ENCODE peak calls at places on chromosomes 13 and 19, in eight cellular contexts. One of them, this sample, is unnamed.

GRCh38 chr19:44905437-44906160 is at the start of gene APOE:
- DNase-seq in activated CD4-positive, alpha-beta T cell treated with anti-CD3 and anti-CD28 coated beads, Interleukin-2, amount 50 U/mL, for 1 hour: no peak
- DNase-seq in Calu3: no peak
- DNase-seq in AG08396: no peak
- DNase-seq in GM23248: peak
- DNase-seq in K562: peak
- DNase-seq in brain microvascular endothelial cell: no peak
- DNase-seq in astrocyte: no peak
- DNase-seq in this sample: no peak

GRCh38 chr19:18672606-18673337 is 10.7 kb upstream of the CRTC1 start:
- DNase-seq in GM23248: peak
- DNase-seq in K562: peak
- DNase-seq in AG08396: no peak
- DNase-seq in astrocyte: peak
- DNase-seq in Calu3: no peak
- DNase-seq in brain microvascular endothelial cell: no peak
- DNase-seq in activated CD4-positive, alpha-beta T cell treated with anti-CD3 and anti-CD28 coated beads, Interleukin-2, amount 50 U/mL, for 1 hour: no peak
- DNase-seq in this sample: no peak

GRCh38 chr13:23609414-23610186 is 39.4 kb downstream of the TNFRSF19 start:
- DNase-seq in K562: no peak
- DNase-seq in GM23248: peak
- DNase-seq in astrocyte: peak
- DNase-seq in AG08396: peak
- DNase-seq in Calu3: no peak
- DNase-seq in activated CD4-positive, alpha-beta T cell treated with anti-CD3 and anti-CD28 coated beads, Interleukin-2, amount 50 U/mL, for 1 hour: no peak
- DNase-seq in brain microvascular endothelial cell: peak
- DNase-seq in this sample: no peak

GRCh38 chr13:21324793-21325192 is 134.3 kb downstream of the ZDHHC20 start:
- DNase-seq in brain microvascular endothelial cell: no peak
- DNase-seq in Calu3: no peak
- DNase-seq in astrocyte: no peak
- DNase-seq in K562: no peak
- DNase-seq in GM23248: no peak
- DNase-seq in AG08396: no peak
- DNase-seq in activated CD4-positive, alpha-beta T cell treated with anti-CD3 and anti-CD28 coated beads, Interleukin-2, amount 50 U/mL, for 1 hour: no peak
- DNase-seq in this sample: no peak

GRCh38 chr19:52897149-52897935 is at the start of gene ZNF320:
- DNase-seq in K562: peak
- DNase-seq in brain microvascular endothelial cell: peak
- DNase-seq in AG08396: peak
- DNase-seq in GM23248: peak
- DNase-seq in activated CD4-positive, alpha-beta T cell treated with anti-CD3 and anti-CD28 coated beads, Interleukin-2, amount 50 U/mL, for 1 hour: peak
- DNase-seq in Calu3: peak
- DNase-seq in astrocyte: peak
- DNase-seq in this sample: peak

GRCh38 chr19:52170304-52170703 is 1.1 kb downstream of the ZNF836 start:
- DNase-seq in activated CD4-positive, alpha-beta T cell treated with anti-CD3 and anti-CD28 coated beads, Interleukin-2, amount 50 U/mL, for 1 hour: no peak
- DNase-seq in K562: no peak
- DNase-seq in GM23248: peak
- DNase-seq in Calu3: no peak
- DNase-seq in astrocyte: no peak
- DNase-seq in brain microvascular endothelial cell: no peak
- DNase-seq in AG08396: no peak
- DNase-seq in this sample: peak

GRCh38 chr13:102091231-102091630 is 310.6 kb downstream of the FGF14 start:
- DNase-seq in astrocyte: no peak
- DNase-seq in activated CD4-positive, alpha-beta T cell treated with anti-CD3 and anti-CD28 coated beads, Interleukin-2, amount 50 U/mL, for 1 hour: no peak
- DNase-seq in AG08396: no peak
- DNase-seq in GM23248: no peak
- DNase-seq in brain microvascular endothelial cell: peak
- DNase-seq in K562: no peak
- DNase-seq in Calu3: peak
- DNase-seq in this sample: no peak

GRCh38 chr19:3057275-3057714 is 5.0 kb downstream of the TLE5 start:
- DNase-seq in astrocyte: peak
- DNase-seq in K562: no peak
- DNase-seq in Calu3: peak
- DNase-seq in brain microvascular endothelial cell: no peak
- DNase-seq in GM23248: peak
- DNase-seq in activated CD4-positive, alpha-beta T cell treated with anti-CD3 and anti-CD28 coated beads, Interleukin-2, amount 50 U/mL, for 1 hour: no peak
- DNase-seq in AG08396: peak
- DNase-seq in this sample: no peak

GRCh38 chr19:29666634-29667389 is 1.6 kb downstream of the PLEKHF1 start:
- DNase-seq in activated CD4-positive, alpha-beta T cell treated with anti-CD3 and anti-CD28 coated beads, Interleukin-2, amount 50 U/mL, for 1 hour: no peak
- DNase-seq in K562: peak
- DNase-seq in AG08396: peak
- DNase-seq in brain microvascular endothelial cell: peak
- DNase-seq in astrocyte: peak
- DNase-seq in GM23248: peak
- DNase-seq in Calu3: no peak
- DNase-seq in this sample: peak

GRCh38 chr19:681029-681626 is 4.9 kb downstream of the FSTL3 start:
- DNase-seq in K562: peak
- DNase-seq in activated CD4-positive, alpha-beta T cell treated with anti-CD3 and anti-CD28 coated beads, Interleukin-2, amount 50 U/mL, for 1 hour: peak
- DNase-seq in GM23248: peak
- DNase-seq in Calu3: peak
- DNase-seq in AG08396: peak
- DNase-seq in astrocyte: no peak
- DNase-seq in brain microvascular endothelial cell: no peak
- DNase-seq in this sample: no peak

GRCh38 chr19:5354403-5354802 is 13.8 kb upstream of the PTPRS start:
- DNase-seq in AG08396: no peak
- DNase-seq in astrocyte: no peak
- DNase-seq in GM23248: peak
- DNase-seq in brain microvascular endothelial cell: peak
- DNase-seq in K562: peak
- DNase-seq in Calu3: peak
- DNase-seq in activated CD4-positive, alpha-beta T cell treated with anti-CD3 and anti-CD28 coated beads, Interleukin-2, amount 50 U/mL, for 1 hour: no peak
- DNase-seq in this sample: peak

GRCh38 chr13:26168276-26168814 is 53.8 kb downstream of the RNF6 start:
- DNase-seq in activated CD4-positive, alpha-beta T cell treated with anti-CD3 and anti-CD28 coated beads, Interleukin-2, amount 50 U/mL, for 1 hour: no peak
- DNase-seq in GM23248: peak
- DNase-seq in K562: no peak
- DNase-seq in AG08396: no peak
- DNase-seq in brain microvascular endothelial cell: peak
- DNase-seq in Calu3: no peak
- DNase-seq in astrocyte: no peak
- DNase-seq in this sample: peak

GRCh38 chr19:36257512-36257876 is 42.6 kb downstream of the ZNF146 start:
- DNase-seq in K562: no peak
- DNase-seq in GM23248: peak
- DNase-seq in astrocyte: no peak
- DNase-seq in activated CD4-positive, alpha-beta T cell treated with anti-CD3 and anti-CD28 coated beads, Interleukin-2, amount 50 U/mL, for 1 hour: no peak
- DNase-seq in AG08396: no peak
- DNase-seq in brain microvascular endothelial cell: no peak
- DNase-seq in Calu3: no peak
- DNase-seq in this sample: no peak

GRCh38 chr19:7873304-7874079 is 698 bp downstream of the PRR36 start:
- DNase-seq in astrocyte: no peak
- DNase-seq in Calu3: no peak
- DNase-seq in brain microvascular endothelial cell: no peak
- DNase-seq in GM23248: no peak
- DNase-seq in AG08396: no peak
- DNase-seq in K562: no peak
- DNase-seq in activated CD4-positive, alpha-beta T cell treated with anti-CD3 and anti-CD28 coated beads, Interleukin-2, amount 50 U/mL, for 1 hour: no peak
- DNase-seq in this sample: no peak

GRCh38 chr13:74388626-74389025 is 254.4 kb upstream of the KLF12 start:
- DNase-seq in activated CD4-positive, alpha-beta T cell treated with anti-CD3 and anti-CD28 coated beads, Interleukin-2, amount 50 U/mL, for 1 hour: no peak
- DNase-seq in brain microvascular endothelial cell: no peak
- DNase-seq in Calu3: no peak
- DNase-seq in K562: no peak
- DNase-seq in AG08396: no peak
- DNase-seq in astrocyte: no peak
- DNase-seq in GM23248: no peak
- DNase-seq in this sample: no peak

GRCh38 chr13:99605417-99606321 is 104.4 kb downstream of the TM9SF2 start:
- DNase-seq in GM23248: peak
- DNase-seq in brain microvascular endothelial cell: no peak
- DNase-seq in activated CD4-positive, alpha-beta T cell treated with anti-CD3 and anti-CD28 coated beads, Interleukin-2, amount 50 U/mL, for 1 hour: peak
- DNase-seq in AG08396: peak
- DNase-seq in K562: peak
- DNase-seq in Calu3: peak
- DNase-seq in astrocyte: peak
- DNase-seq in this sample: peak

GRCh38 chr13:98202026-98202425 is 25.0 kb upstream of the RNF113B start:
- DNase-seq in astrocyte: no peak
- DNase-seq in K562: no peak
- DNase-seq in Calu3: no peak
- DNase-seq in GM23248: no peak
- DNase-seq in brain microvascular endothelial cell: no peak
- DNase-seq in AG08396: peak
- DNase-seq in activated CD4-positive, alpha-beta T cell treated with anti-CD3 and anti-CD28 coated beads, Interleukin-2, amount 50 U/mL, for 1 hour: no peak
- DNase-seq in this sample: peak

GRCh38 chr13:52945348-52945747 is 83.3 kb upstream of the OLFM4 start:
- DNase-seq in Calu3: no peak
- DNase-seq in astrocyte: no peak
- DNase-seq in brain microvascular endothelial cell: no peak
- DNase-seq in K562: no peak
- DNase-seq in GM23248: no peak
- DNase-seq in AG08396: no peak
- DNase-seq in activated CD4-positive, alpha-beta T cell treated with anti-CD3 and anti-CD28 coated beads, Interleukin-2, amount 50 U/mL, for 1 hour: no peak
- DNase-seq in this sample: no peak

GRCh38 chr13:111080642-111081041 is 34.5 kb upstream of the ARHGEF7 start:
- DNase-seq in K562: no peak
- DNase-seq in astrocyte: no peak
- DNase-seq in GM23248: no peak
- DNase-seq in activated CD4-positive, alpha-beta T cell treated with anti-CD3 and anti-CD28 coated beads, Interleukin-2, amount 50 U/mL, for 1 hour: no peak
- DNase-seq in AG08396: no peak
- DNase-seq in brain microvascular endothelial cell: no peak
- DNase-seq in Calu3: no peak
- DNase-seq in this sample: no peak